ENCODE peak calls at places on chromosomes 13 and 19, in four cellular contexts. One of them, this sample, is unnamed.

GRCh38 chr19:28482221-28482620 is 730.7 kb downstream of the UQCRFS1 start:
- DNase-seq in GM03348: no peak
- DNase-seq in stimulated activated CD8-positive, alpha-beta memory T cell treated with anti-CD3 and anti-CD28 coated beads, Interleukin-15, amount 100 ng/mL, for 1 hour: no peak
- DNase-seq in activated naive CD4-positive, alpha-beta T cell treated with anti-CD3 and anti-CD28 coated beads, Interleukin-2, amount 10 ng/mL, durations not matched to agents 7 days and 5 days: no peak
- DNase-seq in this sample: no peak

GRCh38 chr13:83547043-83547442 is 335.2 kb downstream of the SLITRK1 start:
- DNase-seq in stimulated activated CD8-positive, alpha-beta memory T cell treated with anti-CD3 and anti-CD28 coated beads, Interleukin-15, amount 100 ng/mL, for 1 hour: no peak
- DNase-seq in GM03348: no peak
- DNase-seq in activated naive CD4-positive, alpha-beta T cell treated with anti-CD3 and anti-CD28 coated beads, Interleukin-2, amount 10 ng/mL, durations not matched to agents 7 days and 5 days: no peak
- DNase-seq in this sample: no peak

GRCh38 chr19:43620061-43621001 is 902 bp upstream of the ZNF428 start:
- DNase-seq in activated naive CD4-positive, alpha-beta T cell treated with anti-CD3 and anti-CD28 coated beads, Interleukin-2, amount 10 ng/mL, durations not matched to agents 7 days and 5 days: peak; percentile 90
- DNase-seq in stimulated activated CD8-positive, alpha-beta memory T cell treated with anti-CD3 and anti-CD28 coated beads, Interleukin-15, amount 100 ng/mL, for 1 hour: peak; percentile 72
- DNase-seq in GM03348: no peak
- DNase-seq in this sample: no peak

GRCh38 chr19:32191921-32192320 is 153.5 kb upstream of the ZNF507 start:
- DNase-seq in activated naive CD4-positive, alpha-beta T cell treated with anti-CD3 and anti-CD28 coated beads, Interleukin-2, amount 10 ng/mL, durations not matched to agents 7 days and 5 days: no peak
- DNase-seq in GM03348: no peak
- DNase-seq in stimulated activated CD8-positive, alpha-beta memory T cell treated with anti-CD3 and anti-CD28 coated beads, Interleukin-15, amount 100 ng/mL, for 1 hour: no peak
- DNase-seq in this sample: no peak

GRCh38 chr19:18865106-18865972 is 30.6 kb downstream of the CERS1 start:
- DNase-seq in stimulated activated CD8-positive, alpha-beta memory T cell treated with anti-CD3 and anti-CD28 coated beads, Interleukin-15, amount 100 ng/mL, for 1 hour: no peak
- DNase-seq in GM03348: no peak
- DNase-seq in activated naive CD4-positive, alpha-beta T cell treated with anti-CD3 and anti-CD28 coated beads, Interleukin-2, amount 10 ng/mL, durations not matched to agents 7 days and 5 days: no peak
- DNase-seq in this sample: no peak

GRCh38 chr13:28955264-28955966 is 135.3 kb downstream of the MTUS2 start:
- DNase-seq in stimulated activated CD8-positive, alpha-beta memory T cell treated with anti-CD3 and anti-CD28 coated beads, Interleukin-15, amount 100 ng/mL, for 1 hour: no peak
- DNase-seq in activated naive CD4-positive, alpha-beta T cell treated with anti-CD3 and anti-CD28 coated beads, Interleukin-2, amount 10 ng/mL, durations not matched to agents 7 days and 5 days: no peak
- DNase-seq in GM03348: no peak
- DNase-seq in this sample: no peak

GRCh38 chr19:49997709-49998108 is 27.5 kb downstream of the VRK3 start:
- DNase-seq in stimulated activated CD8-positive, alpha-beta memory T cell treated with anti-CD3 and anti-CD28 coated beads, Interleukin-15, amount 100 ng/mL, for 1 hour: no peak
- DNase-seq in activated naive CD4-positive, alpha-beta T cell treated with anti-CD3 and anti-CD28 coated beads, Interleukin-2, amount 10 ng/mL, durations not matched to agents 7 days and 5 days: peak; percentile 35
- DNase-seq in GM03348: peak; percentile 39
- DNase-seq in this sample: peak; percentile 48

GRCh38 chr13:80339578-80339840 is 1.4 kb downstream of the SPRY2 start:
- DNase-seq in stimulated activated CD8-positive, alpha-beta memory T cell treated with anti-CD3 and anti-CD28 coated beads, Interleukin-15, amount 100 ng/mL, for 1 hour: no peak
- DNase-seq in activated naive CD4-positive, alpha-beta T cell treated with anti-CD3 and anti-CD28 coated beads, Interleukin-2, amount 10 ng/mL, durations not matched to agents 7 days and 5 days: no peak
- DNase-seq in GM03348: peak; percentile 33
- DNase-seq in this sample: peak; percentile 14

GRCh38 chr13:83883061-83883523 is 818 bp upstream of the SLITRK1 start:
- DNase-seq in activated naive CD4-positive, alpha-beta T cell treated with anti-CD3 and anti-CD28 coated beads, Interleukin-2, amount 10 ng/mL, durations not matched to agents 7 days and 5 days: no peak
- DNase-seq in GM03348: no peak
- DNase-seq in stimulated activated CD8-positive, alpha-beta memory T cell treated with anti-CD3 and anti-CD28 coated beads, Interleukin-15, amount 100 ng/mL, for 1 hour: no peak
- DNase-seq in this sample: no peak

GRCh38 chr19:18737954-18738351 is 53.2 kb downstream of the COMP start:
- DNase-seq in stimulated activated CD8-positive, alpha-beta memory T cell treated with anti-CD3 and anti-CD28 coated beads, Interleukin-15, amount 100 ng/mL, for 1 hour: no peak
- DNase-seq in GM03348: no peak
- DNase-seq in activated naive CD4-positive, alpha-beta T cell treated with anti-CD3 and anti-CD28 coated beads, Interleukin-2, amount 10 ng/mL, durations not matched to agents 7 days and 5 days: no peak
- DNase-seq in this sample: peak; percentile 25

GRCh38 chr19:23917856-23918255 is 3.2 kb downstream of the ZNF726 start:
- DNase-seq in stimulated activated CD8-positive, alpha-beta memory T cell treated with anti-CD3 and anti-CD28 coated beads, Interleukin-15, amount 100 ng/mL, for 1 hour: no peak
- DNase-seq in GM03348: no peak
- DNase-seq in activated naive CD4-positive, alpha-beta T cell treated with anti-CD3 and anti-CD28 coated beads, Interleukin-2, amount 10 ng/mL, durations not matched to agents 7 days and 5 days: no peak
- DNase-seq in this sample: no peak

GRCh38 chr13:26425439-26426358 is 131.8 kb upstream of the WASF3 start:
- DNase-seq in activated naive CD4-positive, alpha-beta T cell treated with anti-CD3 and anti-CD28 coated beads, Interleukin-2, amount 10 ng/mL, durations not matched to agents 7 days and 5 days: no peak
- DNase-seq in GM03348: no peak
- DNase-seq in stimulated activated CD8-positive, alpha-beta memory T cell treated with anti-CD3 and anti-CD28 coated beads, Interleukin-15, amount 100 ng/mL, for 1 hour: no peak
- DNase-seq in this sample: no peak

GRCh38 chr19:47437500-47437899 is 18.2 kb upstream of the MEIS3 start:
- DNase-seq in GM03348: no peak
- DNase-seq in stimulated activated CD8-positive, alpha-beta memory T cell treated with anti-CD3 and anti-CD28 coated beads, Interleukin-15, amount 100 ng/mL, for 1 hour: no peak
- DNase-seq in activated naive CD4-positive, alpha-beta T cell treated with anti-CD3 and anti-CD28 coated beads, Interleukin-2, amount 10 ng/mL, durations not matched to agents 7 days and 5 days: no peak
- DNase-seq in this sample: no peak

This sample was measured in ACHN.